ENCODE peak calls at places on chromosome 12, in five cellular contexts. A is stomach, P is adrenal gland, S is neural progenitor cell, I is OCI-LY7. M is an unnamed sample. For H3K4me1, the result is how much of the 10 kb centered on the place peaks cover.

GRCh38 chr12:6186114-6186827 is 13.9 kb upstream of the CD9 start:
- DNase-seq in A (no peak), P (no peak), S (no peak), I (no peak), M (no peak)

GRCh38 chr12:5258498-5258897 is 173.4 kb upstream of the NTF3 start:
- DNase-seq in A (no peak), P (no peak), S (no peak), I (no peak), M (no peak)

GRCh38 chr12:49974231-49974675 is 1.5 kb downstream of the AQP6 start:
- DNase-seq in A (peak), P (peak), S (peak), I (no peak), M (peak)

GRCh38 chr12:25200703-25201102 is 5.7 kb downstream of the ETFRF1 start:
- DNase-seq in A (no peak), P (no peak), S (no peak), I (no peak), M (no peak)

GRCh38 chr12:4355843-4356327 is 23.6 kb downstream of the FGF23 start:
- DNase-seq in A (no peak), P (peak), S (peak), I (peak), M (no peak)

GRCh38 chr12:107223816-107224215 is 130.5 kb upstream of the CRY1 start:
- DNase-seq in A (no peak), P (no peak), S (no peak), I (no peak), M (no peak)

GRCh38 chr12:49334681-49335080 is 2.3 kb downstream of the C1QL4 start:
- DNase-seq in A (peak), P (no peak), S (no peak), I (no peak), M (peak)

GRCh38 chr12:25053021-25053271 is 104.0 kb upstream of the BCAT1 start:
- DNase-seq in A (no peak), P (no peak), S (no peak), I (peak), M (no peak)

GRCh38 chr12:133145981-133146380 is 15.6 kb downstream of the ZNF10 start:
- DNase-seq in A (no peak), P (no peak), S (no peak), I (no peak), M (no peak)

GRCh38 chr12:19222566-19222965 is 93.0 kb downstream of the PLEKHA5 start:
- DNase-seq in A (no peak), P (no peak), S (no peak), I (no peak), M (no peak)

GRCh38 chr12:80156306-80156705 is 57.0 kb downstream of the OTOGL start:
- DNase-seq in A (no peak), P (no peak), S (no peak), I (no peak), M (no peak)

GRCh38 chr12:115037830-115038229 is 353.9 kb upstream of the TBX3 start:
- DNase-seq in A (no peak), P (no peak), S (no peak), I (no peak), M (no peak)

GRCh38 chr12:3115078-3115477 is 37.9 kb downstream of the TSPAN9 start:
- DNase-seq in A (no peak), P (no peak), S (no peak), I (no peak), M (no peak)

GRCh38 chr12:114835031-114835430 is 151.1 kb upstream of the TBX3 start:
- DNase-seq in A (no peak), P (no peak), S (no peak), I (no peak), M (no peak)

GRCh38 chr12:64679487-64679983 is 69.2 kb downstream of the RASSF3 start:
- DNase-seq in A (peak), P (peak), S (no peak), I (no peak), M (peak)
- H3K4me1 ChIP-seq in A (under half), P (half or more), S (under half), I (under half), M (half or more)

GRCh38 chr12:12336511-12336910 is 13.5 kb downstream of the MANSC1 start:
- DNase-seq in A (no peak), P (no peak), S (no peak), I (no peak), M (no peak)

GRCh38 chr12:12333980-12334709 is 15.9 kb downstream of the MANSC1 start:
- DNase-seq in A (peak), P (peak), S (peak), I (peak), M (no peak)

GRCh38 chr12:12336049-12336411 is 14.0 kb downstream of the MANSC1 start:
- DNase-seq in A (peak), P (no peak), S (no peak), I (no peak), M (no peak)

GRCh38 chr12:12333407-12333831 is 16.6 kb downstream of the MANSC1 start:
- DNase-seq in A (peak), P (peak), S (no peak), I (no peak), M (no peak)

GRCh38 chr12:12334710-12335040 is 15.4 kb downstream of the MANSC1 start:
- DNase-seq in A (peak), P (no peak), S (no peak), I (no peak), M (no peak)
- TF ChIP-seq CTCF in A (no peak), P (no peak), S (peak), I (peak), M (no peak)

GRCh38 chr12:87813476-87814234 is 215.5 kb downstream of the C12orf50 start:
- DNase-seq in A (no peak), P (no peak), S (no peak), I (no peak), M (no peak)

GRCh38 chr12:87816186-87816585 is 213.0 kb downstream of the C12orf50 start:
- DNase-seq in A (no peak), P (no peak), S (no peak), I (no peak), M (no peak)

GRCh38 chr12:87818416-87818815 is 210.8 kb downstream of the C12orf50 start:
- DNase-seq in A (no peak), P (no peak), S (no peak), I (no peak), M (no peak)

GRCh38 chr12:87814625-87815024 is 214.6 kb downstream of the C12orf50 start:
- DNase-seq in A (no peak), P (no peak), S (no peak), I (no peak), M (no peak)

GRCh38 chr12:87815738-87816137 is 213.5 kb downstream of the C12orf50 start:
- DNase-seq in A (no peak), P (no peak), S (no peak), I (no peak), M (no peak)
- H3K4me1 ChIP-seq in A (under half), P (under half), S (under half), I (under half), M (under half)

GRCh38 chr12:82019533-82019932 is 260.4 kb upstream of the PPFIA2 start:
- DNase-seq in A (no peak), P (no peak), S (peak), I (no peak), M (no peak)
- TF ChIP-seq CTCF in A (no peak), P (no peak), S (peak), I (peak), M (no peak)

GRCh38 chr12:113129664-113130456 is 5.7 kb downstream of the RASAL1 start:
- DNase-seq in A (no peak), P (no peak), S (no peak), I (peak), M (no peak)
- H3K4me1 ChIP-seq in A (under half), P (under half), S (under half), I (half or more), M (under half)

DNA sequence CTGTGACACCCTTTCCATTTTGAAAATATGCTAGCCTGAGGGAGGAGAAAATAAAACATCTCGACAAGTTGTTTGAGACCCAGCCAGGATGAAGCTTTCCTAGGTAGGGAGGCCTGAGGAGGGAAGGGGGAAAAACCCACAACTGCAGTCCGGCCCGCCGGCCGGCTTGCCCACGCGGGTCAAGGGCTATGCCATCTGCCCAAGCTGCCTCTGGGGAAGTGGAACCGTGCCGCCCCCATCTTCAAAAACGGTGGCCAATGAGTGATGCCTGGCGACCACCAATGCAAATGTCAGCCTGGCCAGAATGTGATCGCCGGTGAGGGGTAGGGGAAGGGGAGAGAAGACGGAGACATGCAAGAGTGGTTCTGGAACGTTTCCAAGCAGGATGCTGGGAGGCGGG is 263.5 kb upstream of the ALG10B start:
- DNase-seq in A (no peak), P (no peak), S (no peak), I (no peak), M (no peak)
- TF ChIP-seq CTCF in A (no peak), P (no peak), S (no peak), I (no peak), M (no peak)

GRCh38 chr12:52213541-52214420 is 19.3 kb upstream of the KRT7 start:
- DNase-seq in A (peak), P (peak), S (peak), I (peak), M (peak)
- H3K4me1 ChIP-seq in A (under half), P (under half), S (under half), I (under half), M (under half)

GRCh38 chr12:106127289-106128126 is 11.2 kb downstream of the NUAK1 start:
- DNase-seq in A (no peak), P (no peak), S (no peak), I (no peak), M (peak)
- TF ChIP-seq CTCF in A (no peak), P (no peak), S (no peak), I (no peak), M (no peak)

GRCh38 chr12:9669534-9669933 is at the start of gene CLEC2D:
- DNase-seq in A (no peak), P (no peak), S (no peak), I (peak), M (no peak)
- H3K4me1 ChIP-seq in A (under half), P (under half), S (under half), I (half or more), M (under half)